ENCODE peak calls at places on chromosomes 4 and X, in eight cellular contexts. W, U, R, O, T, L, Y and Z are unnamed samples. For H3K27me3, the result is how much of the 10 kb centered on the place peaks cover.

GRCh38 chr4:153188966-153189801 is 15.1 kb upstream of the TRIM2 start:
- DNase-seq in W (no peak), U (no peak), R (no peak), O (no peak), T (no peak), L (no peak), Y (peak), Z (no peak)

GRCh38 chr4:24471623-24472510 is 112.5 kb downstream of the DHX15 start:
- DNase-seq in W (peak), U (no peak), R (no peak), O (peak), T (peak), L (no peak), Y (no peak), Z (no peak)

GRCh38 chrX:100874240-100874798 is at the start of gene NOX1:
- DNase-seq in W (peak), U (no peak), R (no peak), O (no peak), T (no peak), L (no peak), Y (no peak), Z (no peak)

GRCh38 chr4:186074189-186074588 is 5.2 kb downstream of the TLR3 start:
- DNase-seq in W (no peak), U (peak), R (no peak), O (no peak), T (no peak), L (no peak), Y (no peak), Z (no peak)

GRCh38 chrX:106144755-106145639 is 23.1 kb upstream of the PWWP3B start:
- DNase-seq in W (no peak), U (no peak), R (no peak), O (peak), T (no peak), L (no peak), Y (peak), Z (no peak)

GRCh38 chrX:152926923-152927322 is 29.1 kb downstream of the ZNF185 start:
- DNase-seq in W (no peak), U (no peak), R (no peak), O (no peak), T (no peak), L (no peak), Y (no peak), Z (no peak)

GRCh38 chrX:35416783-35417182 is 381.4 kb upstream of the MAGEB16 start:
- DNase-seq in W (no peak), U (no peak), R (no peak), O (no peak), T (no peak), L (no peak), Y (no peak), Z (no peak)

GRCh38 chrX:130555341-130555740 is 153.6 kb downstream of the RBMX2 start:
- DNase-seq in W (no peak), U (no peak), R (no peak), O (no peak), T (no peak), L (no peak), Y (no peak), Z (no peak)

GRCh38 chr4:19039816-19040215 is 1018.3 kb upstream of the LCORL start:
- DNase-seq in W (no peak), U (no peak), R (no peak), O (no peak), T (no peak), L (no peak), Y (no peak), Z (no peak)

GRCh38 chr4:2413821-2414610 is 4.4 kb downstream of the ZFYVE28 start:
- DNase-seq in W (peak), U (no peak), R (no peak), O (no peak), T (no peak), L (no peak), Y (peak), Z (no peak)

GRCh38 chr4:79088991-79089705 is 149.9 kb upstream of the PAQR3 start:
- DNase-seq in W (no peak), U (no peak), R (no peak), O (no peak), T (no peak), L (no peak), Y (no peak), Z (no peak)

GRCh38 chrX:132648870-132649269 is 160.0 kb upstream of the MBNL3 start:
- DNase-seq in W (no peak), U (no peak), R (no peak), O (no peak), T (no peak), L (no peak), Y (no peak), Z (no peak)

GRCh38 chr4:136818811-136819210 is 713.5 kb downstream of the PCDH18 start:
- DNase-seq in W (no peak), U (no peak), R (no peak), O (no peak), T (no peak), L (no peak), Y (no peak), Z (no peak)

GRCh38 chrX:78619829-78620228 is 39.3 kb downstream of the RTL3 start:
- DNase-seq in W (peak), U (peak), R (no peak), O (no peak), T (no peak), L (no peak), Y (no peak), Z (no peak)

GRCh38 chr4:179664628-179665027 is 2222.4 kb upstream of the AGA start:
- DNase-seq in W (no peak), U (no peak), R (no peak), O (no peak), T (no peak), L (no peak), Y (no peak), Z (no peak)

GRCh38 chr4:8029689-8030088 is 90.0 kb upstream of the AFAP1 start:
- DNase-seq in W (no peak), U (no peak), R (no peak), O (no peak), T (no peak), L (no peak), Y (no peak), Z (no peak)

GRCh38 chr4:24476209-24476781 is 108.1 kb downstream of the DHX15 start:
- DNase-seq in W (no peak), U (no peak), R (no peak), O (no peak), T (no peak), L (no peak), Y (no peak), Z (no peak)

GRCh38 chr4:53189011-53189410 is 176.8 kb downstream of the SCFD2 start:
- DNase-seq in W (no peak), U (no peak), R (no peak), O (no peak), T (no peak), L (no peak), Y (no peak), Z (no peak)

GRCh38 chr4:52780206-52780605 is 29.0 kb upstream of the ERVMER34-1 start:
- DNase-seq in W (no peak), U (no peak), R (no peak), O (no peak), T (no peak), L (no peak), Y (no peak), Z (no peak)

GRCh38 chr4:144501231-144501780 is 144.7 kb upstream of the HHIP start:
- DNase-seq in W (no peak), U (no peak), R (no peak), O (no peak), T (no peak), L (no peak), Y (no peak), Z (no peak)

DNA sequence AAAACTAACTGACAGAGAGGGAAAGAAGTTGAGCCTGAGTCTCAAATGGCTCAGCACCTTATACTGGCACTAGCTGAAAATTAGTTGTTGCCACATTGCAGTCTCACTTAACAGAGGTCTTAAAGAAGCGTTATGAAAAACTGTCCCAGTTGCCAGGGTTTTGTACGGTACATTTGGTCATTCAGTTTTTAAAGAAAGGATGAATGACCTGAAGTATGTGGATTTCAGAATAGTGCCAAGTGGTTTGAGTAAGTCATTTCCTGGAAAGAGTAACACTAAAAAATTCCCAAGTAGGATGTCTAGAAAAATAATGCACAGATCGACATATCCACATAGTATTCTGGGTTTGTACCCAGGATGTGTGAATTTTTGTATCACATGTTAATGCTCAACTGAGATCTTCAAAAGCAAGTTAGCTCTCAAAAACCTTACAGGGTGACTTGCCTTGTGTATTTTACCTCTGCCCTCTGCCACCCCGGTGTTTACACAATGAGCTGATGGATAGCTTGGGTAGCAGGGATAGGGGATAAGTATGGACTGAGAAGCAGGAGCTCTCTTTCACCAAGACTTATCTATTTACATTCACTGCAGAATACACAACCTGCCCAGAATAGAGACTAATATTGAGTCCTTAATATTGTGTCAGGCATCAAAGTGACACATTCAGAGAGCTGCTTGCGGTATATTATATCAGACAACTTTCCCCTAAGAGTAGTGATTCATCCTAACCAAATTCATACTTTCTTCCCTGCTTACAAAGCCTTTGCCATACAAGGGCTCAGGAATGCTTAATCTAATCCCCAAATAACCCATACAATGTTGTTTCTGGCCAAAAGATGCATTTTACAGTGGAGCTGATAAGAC is 1075.8 kb upstream of the PABPC4L start:
- DNase-seq in W (no peak), U (no peak), R (no peak), O (no peak), T (no peak), L (no peak), Y (no peak), Z (no peak)
- H3K4me3 ChIP-seq in W (no peak), U (no peak), R (no peak), O (no peak), T (no peak), L (no peak), Y (no peak), Z (no peak)

GRCh38 chr4:92254767-92255442 is 48.9 kb upstream of the GRID2 start:
- DNase-seq in W (no peak), U (no peak), R (no peak), O (no peak), T (no peak), L (no peak), Y (no peak), Z (no peak)

GRCh38 chr4:92253986-92254671 is 49.6 kb upstream of the GRID2 start:
- DNase-seq in W (no peak), U (no peak), R (no peak), O (no peak), T (no peak), L (no peak), Y (no peak), Z (no peak)

GRCh38 chr4:92253550-92253949 is 50.2 kb upstream of the GRID2 start:
- DNase-seq in W (no peak), U (no peak), R (no peak), O (no peak), T (no peak), L (no peak), Y (no peak), Z (no peak)

GRCh38 chr4:92251711-92252110 is 52.1 kb upstream of the GRID2 start:
- DNase-seq in W (no peak), U (no peak), R (no peak), O (no peak), T (no peak), L (no peak), Y (no peak), Z (no peak)

GRCh38 chr4:92252846-92253245 is 50.9 kb upstream of the GRID2 start:
- DNase-seq in W (no peak), U (no peak), R (no peak), O (no peak), T (no peak), L (no peak), Y (no peak), Z (no peak)
- TF ChIP-seq POLR2A in W (no peak), U (no peak), R (no peak), O (no peak), T (no peak), L (no peak), Y (no peak), Z (no peak)

DNA sequence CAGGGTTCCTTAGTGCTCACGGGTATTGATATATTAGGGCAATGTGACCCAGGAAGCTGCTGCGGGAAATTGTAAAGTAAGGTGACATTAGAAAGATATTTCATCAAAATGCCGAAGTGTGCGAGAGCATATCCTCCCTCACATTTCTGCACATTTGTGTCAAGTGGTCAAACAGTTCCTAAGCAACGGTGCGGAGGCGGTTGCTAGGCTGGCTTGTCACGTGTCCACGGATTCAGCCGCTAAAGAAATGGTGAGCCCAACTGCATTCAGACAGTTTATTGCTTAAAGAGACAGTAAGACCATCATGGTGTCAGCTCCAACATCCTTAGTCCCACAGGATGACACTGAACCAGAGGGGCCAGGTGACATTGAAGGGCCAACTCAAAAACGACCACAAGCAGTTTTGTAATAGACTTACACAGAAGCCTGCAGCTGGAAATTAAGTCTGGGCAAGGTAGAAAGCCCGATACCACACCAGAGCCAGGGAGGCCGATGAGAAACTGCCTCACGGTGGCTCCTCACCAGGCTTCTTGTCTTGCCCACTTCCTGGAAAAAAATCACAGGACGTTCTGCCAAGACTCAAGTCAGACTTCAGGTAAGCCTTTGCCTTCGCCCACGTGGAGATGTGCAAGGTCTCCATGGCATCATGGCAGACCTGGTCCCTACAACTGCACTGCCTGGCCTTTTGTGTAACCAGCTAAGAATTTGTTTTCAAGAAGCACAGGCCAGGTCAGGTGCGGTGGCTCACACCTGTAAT is 50.4 kb downstream of the USP11 start:
- DNase-seq in W (no peak), U (no peak), R (no peak), O (peak), T (peak), L (no peak), Y (no peak), Z (no peak)
- H3K27me3 ChIP-seq in W (under half), U (under half), R (under half), O (under half), T (under half), L (under half), Y (under half), Z (under half)

GRCh38 chr4:151325320-151326246 is at the start of gene SH3D19:
- DNase-seq in W (peak), U (peak), R (no peak), O (peak), T (peak), L (peak), Y (peak), Z (peak)
- H3K4me3 ChIP-seq in W (peak), U (peak), R (no peak), O (peak), T (peak), L (peak), Y (peak), Z (peak)

GRCh38 chr4:10093273-10093621 is 23.4 kb downstream of the WDR1 start:
- DNase-seq in W (no peak), U (no peak), R (no peak), O (no peak), T (no peak), L (no peak), Y (no peak), Z (no peak)

GRCh38 chr4:10095296-10095991 is 21.2 kb downstream of the WDR1 start:
- DNase-seq in W (no peak), U (no peak), R (no peak), O (no peak), T (no peak), L (no peak), Y (no peak), Z (no peak)

GRCh38 chr4:10092481-10093272 is 23.9 kb downstream of the WDR1 start:
- DNase-seq in W (no peak), U (no peak), R (no peak), O (no peak), T (no peak), L (no peak), Y (no peak), Z (no peak)

GRCh38 chr4:10094841-10095240 is 21.8 kb downstream of the WDR1 start:
- DNase-seq in W (no peak), U (no peak), R (no peak), O (no peak), T (no peak), L (no peak), Y (no peak), Z (no peak)

GRCh38 chr4:10093801-10094552 is 22.6 kb downstream of the WDR1 start:
- DNase-seq in W (no peak), U (peak), R (no peak), O (no peak), T (no peak), L (no peak), Y (no peak), Z (peak)
- TF ChIP-seq POLR2A in W (no peak), U (no peak), R (no peak), O (no peak), T (no peak), L (no peak), Y (no peak), Z (no peak)

GRCh38 chr4:499563-499962 is 553 bp downstream of the PIGG start:
- DNase-seq in W (no peak), U (no peak), R (no peak), O (no peak), T (no peak), L (no peak), Y (no peak), Z (no peak)

GRCh38 chr4:504076-504475 is 5.1 kb downstream of the PIGG start:
- DNase-seq in W (no peak), U (no peak), R (no peak), O (no peak), T (no peak), L (no peak), Y (no peak), Z (no peak)

DNA sequence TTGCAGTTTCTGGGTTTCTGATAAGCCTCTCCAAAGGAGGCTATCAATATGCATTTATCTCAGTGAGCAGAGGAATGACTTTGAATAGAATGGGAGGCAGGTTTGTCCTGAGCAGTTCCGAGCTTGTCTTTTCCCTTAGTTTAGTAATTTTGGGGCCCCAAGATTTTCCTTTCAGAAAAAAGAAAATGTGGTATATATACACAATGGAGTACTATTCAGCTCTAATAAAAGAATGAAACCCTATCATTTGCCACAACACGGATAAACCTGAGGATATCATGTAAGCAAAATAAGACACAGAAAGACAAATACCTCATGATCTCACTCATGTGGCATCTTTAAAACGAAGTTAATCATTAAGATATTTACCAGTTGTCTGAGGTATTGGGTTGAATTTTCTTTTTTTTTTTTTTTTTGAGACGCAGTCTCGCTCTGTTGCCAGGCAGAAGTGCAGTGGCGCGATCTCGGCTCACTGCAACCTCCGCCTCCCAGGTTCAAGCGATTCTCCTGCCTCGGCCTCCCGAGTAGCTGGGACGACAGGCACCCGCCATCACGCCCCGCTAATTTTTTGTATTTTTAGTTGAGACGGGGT is 532 bp downstream of the ZNF721 start:
- DNase-seq in W (no peak), U (no peak), R (no peak), O (no peak), T (no peak), L (no peak), Y (no peak), Z (no peak)
- H3K27me3 ChIP-seq in W (under half), U (under half), R (under half), O (under half), T (under half), L (under half), Y (under half), Z (under half)

DNA sequence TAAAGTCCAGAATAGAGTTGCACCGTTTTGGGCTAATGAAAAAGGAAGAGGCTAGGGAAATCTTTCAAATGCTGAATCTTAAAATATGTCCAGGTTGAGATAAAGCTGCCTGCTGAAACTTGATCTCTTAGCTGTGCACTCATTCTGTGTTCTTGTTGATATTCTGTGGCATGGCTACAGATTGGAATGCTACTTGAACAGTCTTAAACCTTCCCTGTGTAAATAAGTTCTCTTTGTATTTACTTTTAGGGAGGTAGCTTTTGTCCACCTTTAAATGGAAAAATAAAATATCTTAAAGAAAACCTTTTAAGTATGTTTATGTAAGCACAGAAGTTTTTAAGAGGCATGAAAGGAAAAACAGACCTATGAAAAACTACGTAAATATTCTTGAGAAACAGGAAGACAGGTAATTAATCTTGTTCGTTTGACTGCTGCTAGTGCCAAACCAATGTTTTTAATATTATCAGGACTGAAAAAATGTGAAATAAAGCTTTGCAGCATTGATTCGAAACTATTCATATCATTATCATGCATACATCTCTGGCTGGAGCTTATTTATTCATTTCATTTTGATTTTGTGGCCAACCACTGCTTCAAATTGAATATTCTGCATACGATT is 17.9 kb downstream of the HSD17B13 start:
- DNase-seq in W (no peak), U (no peak), R (no peak), O (no peak), T (no peak), L (no peak), Y (no peak), Z (no peak)
- H3K4me3 ChIP-seq in W (no peak), U (no peak), R (no peak), O (no peak), T (no peak), L (no peak), Y (no peak), Z (no peak)

GRCh38 chr4:55635760-55636621 is at the start of gene NMU:
- DNase-seq in W (peak), U (peak), R (no peak), O (no peak), T (no peak), L (peak), Y (peak), Z (no peak)
- TF ChIP-seq POLR2A in W (no peak), U (no peak), R (no peak), O (no peak), T (no peak), L (peak), Y (no peak), Z (no peak)

DNA sequence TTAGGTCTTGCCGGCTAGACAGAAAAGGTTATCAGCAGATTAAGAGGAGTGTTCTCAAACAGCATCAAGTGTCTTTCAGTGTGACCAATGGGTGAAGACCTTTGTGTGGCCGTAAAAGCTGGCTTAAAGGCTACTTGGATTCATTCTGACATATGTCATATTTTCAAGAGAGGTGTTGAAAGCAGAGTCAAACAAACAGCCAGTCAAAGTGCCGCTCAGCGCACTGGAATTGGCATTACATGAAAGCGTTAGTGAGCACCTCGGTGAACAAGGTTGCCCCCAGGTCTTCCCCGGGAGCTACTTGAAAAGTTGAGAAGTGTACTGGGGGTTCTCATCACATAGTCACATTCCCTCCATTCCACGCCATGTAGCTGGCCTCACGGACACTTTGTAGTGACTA is 148.9 kb downstream of the SOX3 start:
- DNase-seq in W (no peak), U (no peak), R (no peak), O (no peak), T (no peak), L (no peak), Y (no peak), Z (no peak)
- H3K27me3 ChIP-seq in W (under half), U (under half), R (under half), O (under half), T (under half), L (under half), Y (under half), Z (under half)